ENCODE peak calls at places on chromosomes 5 and 9, in five cellular contexts. One of them, this sample, is unnamed.

GRCh38 chr5:146644811-146645210 is 128.8 kb upstream of the GPR151 start:
- DNase-seq in A549: no peak
- DNase-seq in K562: no peak
- DNase-seq in HepG2: no peak
- DNase-seq in GM12878: no peak
- DNase-seq in this sample: no peak

GRCh38 chr9:76654575-76654974 is 109.7 kb upstream of the PCA3 start:
- DNase-seq in A549: no peak
- DNase-seq in K562: no peak
- DNase-seq in HepG2: no peak
- DNase-seq in GM12878: no peak
- DNase-seq in this sample: no peak

GRCh38 chr9:33132249-33132772 is 34.8 kb downstream of the B4GALT1 start:
- DNase-seq in A549: peak; percentile 65
- DNase-seq in K562: no peak
- DNase-seq in HepG2: no peak
- DNase-seq in GM12878: no peak
- DNase-seq in this sample: no peak

GRCh38 chr9:10146517-10147331 is 466.1 kb downstream of the PTPRD start:
- DNase-seq in A549: no peak
- DNase-seq in K562: no peak
- DNase-seq in HepG2: peak; percentile 34
- DNase-seq in GM12878: no peak
- DNase-seq in this sample: no peak

GRCh38 chr9:91843623-91844111 is 106.4 kb downstream of the ROR2 start:
- DNase-seq in A549: no peak
- DNase-seq in K562: no peak
- DNase-seq in HepG2: no peak
- DNase-seq in GM12878: no peak
- DNase-seq in this sample: no peak

GRCh38 chr5:168165221-168165965 is 126.1 kb upstream of the WWC1 start:
- DNase-seq in A549: no peak
- DNase-seq in K562: no peak
- DNase-seq in HepG2: no peak
- DNase-seq in GM12878: no peak
- DNase-seq in this sample: no peak

GRCh38 chr9:100408541-100409175 is 18.3 kb upstream of the MSANTD3 start:
- DNase-seq in A549: no peak
- DNase-seq in K562: no peak
- DNase-seq in HepG2: no peak
- DNase-seq in GM12878: no peak
- DNase-seq in this sample: peak; percentile 68

GRCh38 chr5:122434120-122434519 is 122.1 kb downstream of the SNCAIP start:
- DNase-seq in A549: no peak
- DNase-seq in K562: no peak
- DNase-seq in HepG2: no peak
- DNase-seq in GM12878: no peak
- DNase-seq in this sample: no peak

GRCh38 chr5:169443249-169443784 is 140.3 kb upstream of the SPDL1 start:
- DNase-seq in A549: no peak
- DNase-seq in K562: no peak
- DNase-seq in HepG2: no peak
- DNase-seq in GM12878: no peak
- DNase-seq in this sample: no peak

GRCh38 chr9:69122391-69123141 is 51.5 kb upstream of the TJP2 start:
- DNase-seq in A549: peak; percentile 10
- DNase-seq in K562: no peak
- DNase-seq in HepG2: peak; percentile 52
- DNase-seq in GM12878: no peak
- DNase-seq in this sample: no peak

GRCh38 chr9:95516221-95516735 is 493 bp downstream of the PTCH1 start:
- DNase-seq in A549: no peak
- DNase-seq in K562: peak; percentile 69
- DNase-seq in HepG2: no peak
- DNase-seq in GM12878: no peak
- DNase-seq in this sample: peak; percentile 30

GRCh38 chr5:109844695-109845094 is 155.0 kb downstream of the MAN2A1 start:
- DNase-seq in A549: no peak
- DNase-seq in K562: no peak
- DNase-seq in HepG2: no peak
- DNase-seq in GM12878: no peak
- DNase-seq in this sample: no peak

GRCh38 chr9:97980918-97981827 is 2.0 kb upstream of the ANP32B start:
- DNase-seq in A549: no peak
- DNase-seq in K562: no peak
- DNase-seq in HepG2: peak; percentile 72
- DNase-seq in GM12878: no peak
- DNase-seq in this sample: peak; percentile 19

GRCh38 chr5:59351076-59351794 is 542.3 kb downstream of the PDE4D start:
- DNase-seq in A549: no peak
- DNase-seq in K562: no peak
- DNase-seq in HepG2: no peak
- DNase-seq in GM12878: no peak
- DNase-seq in this sample: no peak

GRCh38 chr9:33320230-33320567 is 29.9 kb downstream of the NFX1 start:
- DNase-seq in A549: no peak
- DNase-seq in K562: no peak
- DNase-seq in HepG2: no peak
- DNase-seq in GM12878: no peak
- DNase-seq in this sample: no peak

GRCh38 chr9:92463989-92464388 is 18.3 kb downstream of the ASPN start:
- DNase-seq in A549: no peak
- DNase-seq in K562: no peak
- DNase-seq in HepG2: no peak
- DNase-seq in GM12878: no peak
- DNase-seq in this sample: no peak

GRCh38 chr5:62596691-62597090 is 18.1 kb downstream of the LRRC70 start:
- DNase-seq in A549: no peak
- DNase-seq in K562: no peak
- DNase-seq in HepG2: no peak
- DNase-seq in GM12878: no peak
- DNase-seq in this sample: no peak

GRCh38 chr9:115250646-115251045 is 132.7 kb upstream of the TNC start:
- DNase-seq in A549: no peak
- DNase-seq in K562: no peak
- DNase-seq in HepG2: no peak
- DNase-seq in GM12878: no peak
- DNase-seq in this sample: no peak

GRCh38 chr5:72255237-72255636 is 64.8 kb downstream of the MRPS27 start:
- DNase-seq in A549: no peak
- DNase-seq in K562: no peak
- DNase-seq in HepG2: no peak
- DNase-seq in GM12878: no peak
- DNase-seq in this sample: no peak

GRCh38 chr9:21402387-21403247 is 6.3 kb upstream of the IFNA8 start:
- DNase-seq in A549: peak; percentile 33
- DNase-seq in K562: no peak
- DNase-seq in HepG2: no peak
- DNase-seq in GM12878: no peak
- DNase-seq in this sample: no peak

GRCh38 chr5:176719113-176719814 is 72.0 kb downstream of the TSPAN17 start:
- DNase-seq in A549: no peak
- DNase-seq in K562: no peak
- DNase-seq in HepG2: no peak
- DNase-seq in GM12878: no peak
- DNase-seq in this sample: peak; percentile 14

GRCh38 chr9:32427111-32427873 is 42.8 kb downstream of the ACO1 start:
- DNase-seq in A549: no peak
- DNase-seq in K562: no peak
- DNase-seq in HepG2: peak; percentile 48
- DNase-seq in GM12878: no peak
- DNase-seq in this sample: no peak

GRCh38 chr5:149367249-149367971 is 9.6 kb downstream of the PCYOX1L start:
- DNase-seq in A549: peak; percentile 96
- DNase-seq in K562: peak; percentile 76
- DNase-seq in HepG2: peak; percentile 89
- DNase-seq in GM12878: no peak
- DNase-seq in this sample: peak; percentile 91

GRCh38 chr9:77514886-77515711 is 133.0 kb downstream of the GNA14 start:
- DNase-seq in A549: no peak
- DNase-seq in K562: no peak
- DNase-seq in HepG2: peak; percentile 6
- DNase-seq in GM12878: no peak
- DNase-seq in this sample: peak; percentile 11

GRCh38 chr5:143495823-143496275 is 92.4 kb upstream of the NR3C1 start:
- DNase-seq in A549: peak; percentile 13
- DNase-seq in K562: no peak
- DNase-seq in HepG2: no peak
- DNase-seq in GM12878: no peak
- DNase-seq in this sample: no peak

GRCh38 chr9:112002131-112002846 is 105.7 kb downstream of the UGCG start:
- DNase-seq in A549: no peak
- DNase-seq in K562: no peak
- DNase-seq in HepG2: no peak
- DNase-seq in GM12878: no peak
- DNase-seq in this sample: no peak

GRCh38 chr5:56112526-56113121 is 117.9 kb upstream of the IL6ST start:
- DNase-seq in A549: peak; percentile 59
- DNase-seq in K562: no peak
- DNase-seq in HepG2: no peak
- DNase-seq in GM12878: no peak
- DNase-seq in this sample: peak; percentile 82

GRCh38 chr9:1707291-1707690 is 307.9 kb upstream of the SMARCA2 start:
- DNase-seq in A549: no peak
- DNase-seq in K562: no peak
- DNase-seq in HepG2: no peak
- DNase-seq in GM12878: no peak
- DNase-seq in this sample: no peak

GRCh38 chr5:112142769-112143270 is 276.3 kb downstream of the EPB41L4A start:
- DNase-seq in A549: no peak
- DNase-seq in K562: no peak
- DNase-seq in HepG2: no peak
- DNase-seq in GM12878: peak; percentile 77
- DNase-seq in this sample: no peak

GRCh38 chr9:19424176-19424779 is 15.5 kb downstream of the ACER2 start:
- DNase-seq in A549: no peak
- DNase-seq in K562: no peak
- DNase-seq in HepG2: no peak
- DNase-seq in GM12878: no peak
- DNase-seq in this sample: no peak

GRCh38 chr5:32279786-32280185 is 33.0 kb downstream of the MTMR12 start:
- DNase-seq in A549: no peak
- DNase-seq in K562: no peak
- DNase-seq in HepG2: no peak
- DNase-seq in GM12878: no peak
- DNase-seq in this sample: no peak

GRCh38 chr5:134995850-134996402 is 28.2 kb downstream of the CATSPER3 start:
- DNase-seq in A549: no peak
- DNase-seq in K562: no peak
- DNase-seq in HepG2: no peak
- DNase-seq in GM12878: no peak
- DNase-seq in this sample: no peak

GRCh38 chr5:133393776-133394476 is 218.4 kb downstream of the FSTL4 start:
- DNase-seq in A549: no peak
- DNase-seq in K562: no peak
- DNase-seq in HepG2: no peak
- DNase-seq in GM12878: no peak
- DNase-seq in this sample: no peak

GRCh38 chr9:137384116-137384756 is 38.7 kb downstream of the EXD3 start:
- DNase-seq in A549: no peak
- DNase-seq in K562: peak; percentile 59
- DNase-seq in HepG2: no peak
- DNase-seq in GM12878: no peak
- DNase-seq in this sample: no peak

GRCh38 chr9:91758491-91758981 is 191.5 kb downstream of the ROR2 start:
- DNase-seq in A549: peak; percentile 57
- DNase-seq in K562: peak; percentile 76
- DNase-seq in HepG2: peak; percentile 25
- DNase-seq in GM12878: peak; percentile 37
- DNase-seq in this sample: peak; percentile 72

GRCh38 chr9:134179918-134180785 is 15.8 kb upstream of the RNU6ATAC start:
- DNase-seq in A549: no peak
- DNase-seq in K562: no peak
- DNase-seq in HepG2: no peak
- DNase-seq in GM12878: no peak
- DNase-seq in this sample: no peak
- TF ChIP-seq MYC in A549: no peak
- TF ChIP-seq MYC in K562: no peak
- TF ChIP-seq MYC in HepG2: no peak
- TF ChIP-seq MYC in GM12878: no peak
- TF ChIP-seq MYC in this sample: no peak

GRCh38 chr5:80665057-80665456 is 10.3 kb upstream of the DHFR start:
- DNase-seq in A549: no peak
- DNase-seq in K562: no peak
- DNase-seq in HepG2: no peak
- DNase-seq in GM12878: no peak
- DNase-seq in this sample: no peak

GRCh38 chr5:80667384-80667783 is 12.6 kb upstream of the DHFR start:
- DNase-seq in A549: no peak
- DNase-seq in K562: no peak
- DNase-seq in HepG2: no peak
- DNase-seq in GM12878: no peak
- DNase-seq in this sample: no peak

GRCh38 chr5:80672140-80672736 is 17.5 kb upstream of the DHFR start:
- DNase-seq in A549: peak; percentile 72
- DNase-seq in K562: peak; percentile 65
- DNase-seq in HepG2: peak; percentile 76
- DNase-seq in GM12878: peak; percentile 28
- DNase-seq in this sample: peak; percentile 70

GRCh38 chr5:80668016-80668969 is 13.5 kb upstream of the DHFR start:
- DNase-seq in A549: no peak
- DNase-seq in K562: no peak
- DNase-seq in HepG2: peak; percentile 56
- DNase-seq in GM12878: no peak
- DNase-seq in this sample: no peak
- H3K4me3 ChIP-seq in A549: no peak overlapping the region
- H3K4me3 ChIP-seq in K562: no peak overlapping the region
- H3K4me3 ChIP-seq in HepG2: no peak overlapping the region
- H3K4me3 ChIP-seq in GM12878: no peak overlapping the region
- H3K4me3 ChIP-seq in this sample: no peak overlapping the region

GRCh38 chr9:102499468-102499867 is 495.7 kb upstream of the CYLC2 start:
- DNase-seq in A549: no peak
- DNase-seq in K562: no peak
- DNase-seq in HepG2: peak; percentile 3
- DNase-seq in GM12878: no peak
- DNase-seq in this sample: peak; percentile 6
- TF ChIP-seq MYC in A549: no peak
- TF ChIP-seq MYC in K562: no peak
- TF ChIP-seq MYC in HepG2: no peak
- TF ChIP-seq MYC in GM12878: no peak
- TF ChIP-seq MYC in this sample: no peak

DNA sequence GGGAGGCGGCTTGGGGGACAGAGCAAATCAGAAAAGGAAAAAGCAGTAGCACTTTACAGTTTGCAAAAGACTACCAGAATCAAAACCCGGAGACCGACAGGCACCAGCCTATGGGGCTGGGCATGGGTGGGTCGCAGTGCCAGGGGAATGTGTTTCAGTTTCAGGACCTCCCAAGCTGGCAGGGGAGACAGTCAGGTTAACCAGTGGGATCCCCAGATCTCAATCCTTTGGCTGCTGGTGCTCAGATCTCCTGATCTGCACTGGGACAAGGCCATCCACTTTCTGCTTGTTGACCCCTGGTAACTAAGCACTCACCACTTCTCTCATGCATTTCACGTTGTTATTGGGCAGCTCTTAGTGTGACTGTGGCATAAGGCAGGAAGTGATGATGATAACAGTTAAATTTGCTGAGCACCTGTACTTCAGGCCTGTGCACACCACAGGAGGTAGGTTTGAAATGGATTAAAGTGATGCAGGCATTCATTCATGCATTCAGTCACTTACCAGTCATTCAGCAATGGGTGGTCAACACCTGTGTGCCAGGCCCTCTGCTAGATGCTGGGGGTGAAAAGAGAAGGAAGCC is 42.2 kb upstream of the STXBP1 start:
- DNase-seq in A549: no peak
- DNase-seq in K562: no peak
- DNase-seq in HepG2: no peak
- DNase-seq in GM12878: no peak
- DNase-seq in this sample: peak; percentile 31
- H3K4me3 ChIP-seq in A549: peak overlapping the region; percentile 56
- H3K4me3 ChIP-seq in K562: peak overlapping the region; percentile 45
- H3K4me3 ChIP-seq in HepG2: peak overlapping the region; percentile 59
- H3K4me3 ChIP-seq in GM12878: peak overlapping the region; percentile 70
- H3K4me3 ChIP-seq in this sample: no peak overlapping the region